ENCODE peak calls at places on chromosomes 5 and 9, in nine cellular contexts. One of them, this sample, is unnamed.

GRCh38 chr5:88831856-88832255 is 51.1 kb downstream of the MEF2C start:
- DNase-seq in prostate gland: no peak
- DNase-seq in testis: no peak
- DNase-seq in astrocyte: no peak
- DNase-seq in heart right ventricle: no peak
- DNase-seq in Peyer's patch: no peak
- DNase-seq in A549: no peak
- DNase-seq in uterus: no peak
- DNase-seq in kidney: no peak
- DNase-seq in this sample: no peak

GRCh38 chr5:52859619-52860018 is 71.9 kb downstream of the ITGA1 start:
- DNase-seq in heart right ventricle: no peak
- DNase-seq in prostate gland: no peak
- DNase-seq in testis: no peak
- DNase-seq in kidney: no peak
- DNase-seq in astrocyte: peak; percentile 97
- DNase-seq in uterus: no peak
- DNase-seq in Peyer's patch: no peak
- DNase-seq in A549: no peak
- DNase-seq in this sample: no peak

GRCh38 chr5:87437724-87438123 is 25.0 kb upstream of the CCNH start:
- DNase-seq in A549: no peak
- DNase-seq in astrocyte: no peak
- DNase-seq in uterus: no peak
- DNase-seq in prostate gland: no peak
- DNase-seq in kidney: no peak
- DNase-seq in heart right ventricle: no peak
- DNase-seq in testis: no peak
- DNase-seq in Peyer's patch: no peak
- DNase-seq in this sample: no peak

GRCh38 chr9:8916771-8917170 is 1117.2 kb upstream of the DMAC1 start:
- DNase-seq in uterus: no peak
- DNase-seq in heart right ventricle: no peak
- DNase-seq in A549: no peak
- DNase-seq in kidney: no peak
- DNase-seq in Peyer's patch: no peak
- DNase-seq in prostate gland: no peak
- DNase-seq in testis: no peak
- DNase-seq in astrocyte: no peak
- DNase-seq in this sample: no peak

GRCh38 chr9:74771262-74771585 is 116.5 kb downstream of the TRPM6 start:
- DNase-seq in Peyer's patch: no peak
- DNase-seq in kidney: no peak
- DNase-seq in astrocyte: no peak
- DNase-seq in A549: no peak
- DNase-seq in testis: peak; percentile 17
- DNase-seq in uterus: no peak
- DNase-seq in prostate gland: no peak
- DNase-seq in heart right ventricle: no peak
- DNase-seq in this sample: no peak

GRCh38 chr5:134227786-134228185 is 1.9 kb upstream of the PPP2CA start:
- DNase-seq in uterus: no peak
- DNase-seq in astrocyte: no peak
- DNase-seq in kidney: no peak
- DNase-seq in testis: no peak
- DNase-seq in Peyer's patch: no peak
- DNase-seq in A549: no peak
- DNase-seq in prostate gland: no peak
- DNase-seq in heart right ventricle: no peak
- DNase-seq in this sample: no peak

GRCh38 chr5:71893451-71893850 is 174.4 kb downstream of the CARTPT start:
- DNase-seq in Peyer's patch: no peak
- DNase-seq in uterus: no peak
- DNase-seq in heart right ventricle: no peak
- DNase-seq in prostate gland: no peak
- DNase-seq in astrocyte: no peak
- DNase-seq in testis: no peak
- DNase-seq in kidney: no peak
- DNase-seq in A549: no peak
- DNase-seq in this sample: no peak

GRCh38 chr9:479316-479715 is 264.7 kb downstream of the DOCK8 start:
- DNase-seq in heart right ventricle: no peak
- DNase-seq in Peyer's patch: no peak
- DNase-seq in testis: no peak
- DNase-seq in A549: no peak
- DNase-seq in kidney: no peak
- DNase-seq in prostate gland: no peak
- DNase-seq in astrocyte: no peak
- DNase-seq in uterus: no peak
- DNase-seq in this sample: no peak

GRCh38 chr9:92061184-92061583 is 54.0 kb downstream of the SPTLC1 start:
- DNase-seq in A549: no peak
- DNase-seq in testis: no peak
- DNase-seq in prostate gland: no peak
- DNase-seq in astrocyte: no peak
- DNase-seq in Peyer's patch: no peak
- DNase-seq in heart right ventricle: no peak
- DNase-seq in kidney: no peak
- DNase-seq in uterus: no peak
- DNase-seq in this sample: no peak

GRCh38 chr9:69347607-69348006 is 22.6 kb downstream of the ENTREP1 start:
- DNase-seq in heart right ventricle: no peak
- DNase-seq in A549: no peak
- DNase-seq in astrocyte: no peak
- DNase-seq in testis: no peak
- DNase-seq in kidney: no peak
- DNase-seq in Peyer's patch: no peak
- DNase-seq in prostate gland: peak; percentile 29
- DNase-seq in uterus: no peak
- DNase-seq in this sample: no peak

GRCh38 chr9:6938873-6939272 is 181.1 kb downstream of the KDM4C start:
- DNase-seq in uterus: no peak
- DNase-seq in testis: no peak
- DNase-seq in A549: no peak
- DNase-seq in kidney: no peak
- DNase-seq in heart right ventricle: no peak
- DNase-seq in astrocyte: peak; percentile 73
- DNase-seq in prostate gland: no peak
- DNase-seq in Peyer's patch: no peak
- DNase-seq in this sample: no peak

GRCh38 chr5:107655836-107656235 is 14.9 kb downstream of the EFNA5 start:
- DNase-seq in kidney: no peak
- DNase-seq in prostate gland: no peak
- DNase-seq in astrocyte: no peak
- DNase-seq in uterus: no peak
- DNase-seq in A549: no peak
- DNase-seq in Peyer's patch: no peak
- DNase-seq in heart right ventricle: no peak
- DNase-seq in testis: no peak
- DNase-seq in this sample: no peak

GRCh38 chr5:107661650-107662044 is 9.1 kb downstream of the EFNA5 start:
- DNase-seq in prostate gland: no peak
- DNase-seq in testis: no peak
- DNase-seq in astrocyte: no peak
- DNase-seq in A549: no peak
- DNase-seq in Peyer's patch: no peak
- DNase-seq in kidney: no peak
- DNase-seq in uterus: no peak
- DNase-seq in heart right ventricle: no peak
- DNase-seq in this sample: no peak

GRCh38 chr5:107654827-107655226 is 15.9 kb downstream of the EFNA5 start:
- DNase-seq in A549: no peak
- DNase-seq in uterus: no peak
- DNase-seq in testis: no peak
- DNase-seq in Peyer's patch: no peak
- DNase-seq in astrocyte: no peak
- DNase-seq in heart right ventricle: no peak
- DNase-seq in kidney: no peak
- DNase-seq in prostate gland: no peak
- DNase-seq in this sample: no peak

GRCh38 chr5:107661038-107661649 is 9.6 kb downstream of the EFNA5 start:
- DNase-seq in prostate gland: no peak
- DNase-seq in uterus: no peak
- DNase-seq in A549: no peak
- DNase-seq in astrocyte: no peak
- DNase-seq in heart right ventricle: no peak
- DNase-seq in testis: no peak
- DNase-seq in Peyer's patch: no peak
- DNase-seq in kidney: no peak
- DNase-seq in this sample: no peak

GRCh38 chr5:107658528-107658927 is 12.2 kb downstream of the EFNA5 start:
- DNase-seq in kidney: no peak
- DNase-seq in testis: no peak
- DNase-seq in Peyer's patch: no peak
- DNase-seq in uterus: no peak
- DNase-seq in prostate gland: no peak
- DNase-seq in A549: no peak
- DNase-seq in astrocyte: no peak
- DNase-seq in heart right ventricle: no peak
- DNase-seq in this sample: no peak
- TF ChIP-seq CTCF in kidney: no peak
- TF ChIP-seq CTCF in testis: no peak
- TF ChIP-seq CTCF in Peyer's patch: no peak
- TF ChIP-seq CTCF in uterus: no peak
- TF ChIP-seq CTCF in prostate gland: no peak
- TF ChIP-seq CTCF in A549: no peak
- TF ChIP-seq CTCF in astrocyte: no peak
- TF ChIP-seq CTCF in heart right ventricle: no peak
- TF ChIP-seq CTCF in this sample: no peak

DNA sequence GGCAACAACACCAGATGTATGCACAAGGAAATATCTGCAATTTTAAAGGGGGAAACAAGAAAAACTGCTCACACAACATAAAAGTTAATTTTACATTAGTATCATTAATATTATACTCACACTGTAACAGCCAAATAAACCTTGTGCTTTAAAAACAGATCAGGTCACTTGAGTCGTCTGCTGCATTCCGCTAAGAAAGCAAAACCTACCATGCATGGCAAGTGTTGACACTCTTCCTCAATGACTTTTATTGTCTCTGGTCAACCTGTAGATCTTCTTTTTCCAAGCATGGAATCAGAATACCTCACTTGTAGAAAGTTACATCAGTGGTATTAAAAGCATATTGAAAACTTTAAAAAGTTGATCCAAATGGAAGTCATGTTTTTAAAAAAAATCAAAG is 246.1 kb downstream of the BNC2 start:
- DNase-seq in Peyer's patch: no peak
- DNase-seq in testis: no peak
- DNase-seq in astrocyte: no peak
- DNase-seq in uterus: no peak
- DNase-seq in A549: no peak
- DNase-seq in kidney: no peak
- DNase-seq in heart right ventricle: no peak
- DNase-seq in prostate gland: no peak
- DNase-seq in this sample: no peak
- H3K27ac ChIP-seq in Peyer's patch: no peak overlapping the region
- H3K27ac ChIP-seq in testis: no peak overlapping the region
- H3K27ac ChIP-seq in astrocyte: no peak overlapping the region
- H3K27ac ChIP-seq in uterus: peak overlapping the region; percentile 68
- H3K27ac ChIP-seq in A549: no peak overlapping the region
- H3K27ac ChIP-seq in kidney: peak overlapping the region; percentile 26
- H3K27ac ChIP-seq in heart right ventricle: no peak overlapping the region
- H3K27ac ChIP-seq in prostate gland: no peak overlapping the region
- H3K27ac ChIP-seq in this sample: no peak overlapping the region

GRCh38 chr9:121616356-121616755 is 35.1 kb upstream of the DAB2IP start:
- DNase-seq in prostate gland: no peak
- DNase-seq in testis: no peak
- DNase-seq in uterus: no peak
- DNase-seq in A549: no peak
- DNase-seq in astrocyte: no peak
- DNase-seq in kidney: no peak
- DNase-seq in Peyer's patch: no peak
- DNase-seq in heart right ventricle: no peak
- DNase-seq in this sample: no peak

GRCh38 chr9:121619566-121619965 is 31.9 kb upstream of the DAB2IP start:
- DNase-seq in uterus: no peak
- DNase-seq in heart right ventricle: no peak
- DNase-seq in Peyer's patch: no peak
- DNase-seq in prostate gland: no peak
- DNase-seq in testis: no peak
- DNase-seq in astrocyte: no peak
- DNase-seq in kidney: no peak
- DNase-seq in A549: no peak
- DNase-seq in this sample: no peak

GRCh38 chr9:121619989-121620673 is 31.3 kb upstream of the DAB2IP start:
- DNase-seq in testis: no peak
- DNase-seq in astrocyte: no peak
- DNase-seq in A549: no peak
- DNase-seq in Peyer's patch: no peak
- DNase-seq in kidney: peak; percentile 92
- DNase-seq in heart right ventricle: peak; percentile 67
- DNase-seq in prostate gland: no peak
- DNase-seq in uterus: no peak
- DNase-seq in this sample: no peak

GRCh38 chr9:121620777-121621437 is 30.5 kb upstream of the DAB2IP start:
- DNase-seq in A549: peak; percentile 67
- DNase-seq in Peyer's patch: no peak
- DNase-seq in heart right ventricle: no peak
- DNase-seq in testis: no peak
- DNase-seq in prostate gland: no peak
- DNase-seq in astrocyte: no peak
- DNase-seq in uterus: no peak
- DNase-seq in kidney: no peak
- DNase-seq in this sample: no peak

GRCh38 chr9:121618504-121618903 is 32.9 kb upstream of the DAB2IP start:
- DNase-seq in testis: no peak
- DNase-seq in astrocyte: no peak
- DNase-seq in uterus: no peak
- DNase-seq in kidney: no peak
- DNase-seq in heart right ventricle: no peak
- DNase-seq in Peyer's patch: no peak
- DNase-seq in A549: no peak
- DNase-seq in prostate gland: no peak
- DNase-seq in this sample: no peak
- H3K4me1 ChIP-seq in testis: no peaks in the 10 kb centered on the region
- H3K4me1 ChIP-seq in astrocyte: no peaks in the 10 kb centered on the region
- H3K4me1 ChIP-seq in uterus: no peaks in the 10 kb centered on the region
- H3K4me1 ChIP-seq in kidney: peaks cover 37% of the 10 kb centered on the region
- H3K4me1 ChIP-seq in heart right ventricle: peaks cover 78% of the 10 kb centered on the region
- H3K4me1 ChIP-seq in Peyer's patch: no peaks in the 10 kb centered on the region
- H3K4me1 ChIP-seq in A549: peaks cover 9% of the 10 kb centered on the region
- H3K4me1 ChIP-seq in prostate gland: no peaks in the 10 kb centered on the region
- H3K4me1 ChIP-seq in this sample: no peaks in the 10 kb centered on the region

DNA sequence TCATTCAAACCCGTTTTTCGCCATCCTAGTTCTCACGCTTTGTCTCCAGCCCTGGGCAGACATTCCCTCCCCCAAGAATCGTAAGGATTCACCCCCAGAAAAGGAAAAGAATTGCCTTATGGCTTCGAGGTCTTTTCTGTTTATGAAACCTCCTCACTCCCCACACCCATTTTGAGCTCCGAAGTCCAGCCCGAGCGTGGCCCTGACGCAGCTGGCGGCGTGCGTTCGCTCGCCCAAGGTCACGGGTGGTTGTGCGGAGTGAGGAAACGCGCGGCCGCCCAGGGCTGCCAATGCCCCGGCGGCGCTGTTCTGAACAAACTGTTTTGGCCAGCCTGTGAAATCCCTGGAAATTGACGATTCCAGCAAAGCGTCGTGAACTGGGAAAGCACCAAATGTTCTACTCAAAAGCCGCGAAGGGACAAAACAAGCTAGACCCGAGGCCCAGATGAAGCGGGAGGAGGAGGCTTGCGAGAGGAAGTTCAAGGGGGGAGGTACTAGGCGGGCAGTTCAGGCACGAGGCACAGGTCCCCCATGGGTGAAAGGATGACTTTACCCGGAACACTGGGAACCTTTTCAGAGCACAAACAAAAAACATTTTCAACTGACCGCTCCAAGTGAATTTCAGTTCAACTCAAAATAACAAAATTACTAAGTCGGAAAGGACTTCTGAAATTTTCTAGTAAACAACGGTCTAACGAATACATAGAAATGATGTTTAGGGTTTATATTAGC is 683 bp upstream of the ZFAND5 start:
- DNase-seq in astrocyte: peak; percentile 77
- DNase-seq in Peyer's patch: peak; percentile 94
- DNase-seq in uterus: peak; percentile 81
- DNase-seq in prostate gland: peak; percentile 76
- DNase-seq in A549: peak; percentile 81
- DNase-seq in testis: peak; percentile 91
- DNase-seq in heart right ventricle: peak; percentile 83
- DNase-seq in kidney: peak; percentile 96
- DNase-seq in this sample: peak; percentile 92
- TF ChIP-seq CTCF in astrocyte: no peak
- TF ChIP-seq CTCF in Peyer's patch: peak; percentile 18
- TF ChIP-seq CTCF in uterus: peak; percentile 9
- TF ChIP-seq CTCF in prostate gland: peak; percentile 1
- TF ChIP-seq CTCF in A549: no peak
- TF ChIP-seq CTCF in testis: no peak
- TF ChIP-seq CTCF in heart right ventricle: peak; percentile 7
- TF ChIP-seq CTCF in kidney: no peak
- TF ChIP-seq CTCF in this sample: no peak

This sample was measured in adrenal gland.